ENCODE peak calls at places on chromosome 12, in five cellular contexts. V is K562, Y is H1, N is HepG2, X is GM12878. M is an unnamed sample.

GRCh38 chr12:52234226-52234810 is 1.3 kb downstream of the KRT7 start:
- DNase-seq in V (no peak), N (no peak), Y (no peak), X (no peak), M (peak; percentile 13)

GRCh38 chr12:52976574-52977071 is 27.7 kb downstream of the KRT18 start:
- DNase-seq in V (no peak), Y (no peak), X (no peak), N (no peak), M (peak; percentile 43)

GRCh38 chr12:49750027-49750977 is 8.9 kb downstream of the TMBIM6 start:
- DNase-seq in Y (no peak), N (peak; percentile 31), X (peak; percentile 36), V (no peak), M (peak; percentile 49)

GRCh38 chr12:113061061-113061694 is 4.6 kb downstream of the DTX1 start:
- DNase-seq in V (no peak), N (no peak), X (no peak), Y (no peak), M (no peak)

GRCh38 chr12:117119592-117120198 is 20.5 kb upstream of the TESC start:
- DNase-seq in Y (no peak), X (no peak), N (peak; percentile 59), V (peak; percentile 76), M (peak; percentile 84)

GRCh38 chr12:125079943-125080645 is 14.9 kb downstream of the AACS start:
- DNase-seq in V (no peak), Y (no peak), X (no peak), N (no peak), M (no peak)

GRCh38 chr12:54175130-54175963 is 13.4 kb downstream of the SMUG1 start:
- DNase-seq in X (no peak), N (no peak), Y (no peak), V (peak; percentile 44), M (no peak)

GRCh38 chr12:51953011-51953568 is 1.6 kb downstream of the ACVR1B start:
- DNase-seq in V (no peak), Y (no peak), X (no peak), N (no peak), M (no peak)

GRCh38 chr12:49470986-49471385 is 67.8 kb upstream of the KCNH3 start:
- DNase-seq in V (no peak), Y (no peak), X (no peak), N (no peak), M (no peak)

GRCh38 chr12:30878034-30878433 is 48.5 kb upstream of the TSPAN11 start:
- DNase-seq in V (no peak), N (no peak), X (no peak), Y (no peak), M (no peak)

GRCh38 chr12:90037740-90038139 is 329.1 kb upstream of the ATP2B1 start:
- DNase-seq in V (no peak), Y (no peak), X (no peak), N (no peak), M (no peak)

GRCh38 chr12:99984271-99985128 is at the start of gene ANKS1B:
- DNase-seq in Y (peak; percentile 25), V (peak; percentile 73), N (no peak), X (no peak), M (peak; percentile 79)
- TF ChIP-seq EZH2 in Y (no peak), V (no peak), N (no peak), X (no peak), M (no peak)

GRCh38 chr12:94650143-94651056 is at the start of gene TMCC3:
- DNase-seq in Y (no peak), N (no peak), V (no peak), X (no peak), M (peak; percentile 66)
- TF ChIP-seq CREB1 in Y (no peak), N (no peak), V (no peak), X (no peak), M (no peak)

GRCh38 chr12:109710279-109710746 is 3.3 kb upstream of the FAM222A start:
- DNase-seq in Y (no peak), V (no peak), X (no peak), N (no peak), M (no peak)

GRCh38 chr12:109710747-109711595 is 2.7 kb upstream of the FAM222A start:
- DNase-seq in V (no peak), X (no peak), N (peak; percentile 87), Y (no peak), M (no peak)

GRCh38 chr12:109709401-109710278 is 4.0 kb upstream of the FAM222A start:
- DNase-seq in V (no peak), N (no peak), Y (no peak), X (no peak), M (no peak)

GRCh38 chr12:109713187-109713984 is at the start of gene FAM222A:
- DNase-seq in X (peak; percentile 60), V (peak; percentile 95), Y (peak; percentile 88), N (peak; percentile 94), M (peak; percentile 96)

GRCh38 chr12:109711596-109712461 is 1.8 kb upstream of the FAM222A start:
- DNase-seq in N (peak; percentile 67), Y (no peak), X (no peak), V (peak; percentile 62), M (peak; percentile 58)
- TF ChIP-seq EZH2 in N (no peak), Y (no peak), X (no peak), V (no peak), M (no peak)

GRCh38 chr12:84502180-84502857 is 410.3 kb downstream of the SLC6A15 start:
- DNase-seq in Y (no peak), V (no peak), N (no peak), X (no peak), M (no peak)
- TF ChIP-seq CREB1 in Y (no peak), V (no peak), N (no peak), X (no peak), M (no peak)

M was measured in GM23338.